ENCODE peak calls at places on chromosomes 4 and X, in seven cellular contexts. One of them, this sample, is unnamed.

GRCh38 chr4:46937493-46937892 is 28.4 kb upstream of the COX7B2 start:
- DNase-seq in PC-3: peak; percentile 21
- DNase-seq in HCT116: no peak
- DNase-seq in GM23248: peak; percentile 2
- DNase-seq in hepatocyte: no peak
- DNase-seq in SK-N-SH: no peak
- DNase-seq in GM23338: peak; percentile 58
- DNase-seq in this sample: peak; percentile 14

GRCh38 chr4:51963871-51964513 is 56.2 kb downstream of the LRRC66 start:
- DNase-seq in GM23338: peak; percentile 6
- DNase-seq in PC-3: no peak
- DNase-seq in GM23248: no peak
- DNase-seq in SK-N-SH: no peak
- DNase-seq in hepatocyte: no peak
- DNase-seq in HCT116: no peak
- DNase-seq in this sample: no peak

GRCh38 chr4:17327587-17327986 is 184.3 kb downstream of the QDPR start:
- DNase-seq in PC-3: no peak
- DNase-seq in GM23248: peak; percentile 31
- DNase-seq in hepatocyte: no peak
- DNase-seq in HCT116: no peak
- DNase-seq in SK-N-SH: no peak
- DNase-seq in GM23338: no peak
- DNase-seq in this sample: no peak

GRCh38 chrX:39891781-39892180 is 206.0 kb downstream of the BCOR start:
- DNase-seq in SK-N-SH: no peak
- DNase-seq in PC-3: peak; percentile 13
- DNase-seq in hepatocyte: no peak
- DNase-seq in HCT116: no peak
- DNase-seq in GM23248: no peak
- DNase-seq in GM23338: no peak
- DNase-seq in this sample: peak; percentile 55

GRCh38 chr4:137393043-137393442 is 139.3 kb downstream of the PCDH18 start:
- DNase-seq in hepatocyte: no peak
- DNase-seq in HCT116: no peak
- DNase-seq in SK-N-SH: peak; percentile 28
- DNase-seq in GM23248: no peak
- DNase-seq in PC-3: no peak
- DNase-seq in GM23338: no peak
- DNase-seq in this sample: no peak

GRCh38 chr4:74555231-74555630 is 110.3 kb downstream of the AREG start:
- DNase-seq in PC-3: peak; percentile 87
- DNase-seq in GM23248: peak; percentile 26
- DNase-seq in SK-N-SH: no peak
- DNase-seq in hepatocyte: no peak
- DNase-seq in HCT116: no peak
- DNase-seq in GM23338: no peak
- DNase-seq in this sample: no peak

GRCh38 chr4:155759372-155760252 is 791 bp downstream of the GUCY1B1 start:
- DNase-seq in PC-3: peak; percentile 9
- DNase-seq in HCT116: no peak
- DNase-seq in GM23338: peak; percentile 58
- DNase-seq in hepatocyte: peak; percentile 50
- DNase-seq in GM23248: peak; percentile 44
- DNase-seq in SK-N-SH: peak; percentile 84
- DNase-seq in this sample: peak; percentile 23

GRCh38 chr4:23720556-23720955 is 169.3 kb downstream of the PPARGC1A start:
- DNase-seq in GM23338: no peak
- DNase-seq in PC-3: no peak
- DNase-seq in GM23248: no peak
- DNase-seq in hepatocyte: no peak
- DNase-seq in HCT116: no peak
- DNase-seq in SK-N-SH: no peak
- DNase-seq in this sample: no peak

GRCh38 chr4:740656-741282 is 35.1 kb downstream of the PCGF3 start:
- DNase-seq in SK-N-SH: no peak
- DNase-seq in PC-3: peak; percentile 20
- DNase-seq in HCT116: no peak
- DNase-seq in GM23338: no peak
- DNase-seq in hepatocyte: no peak
- DNase-seq in GM23248: peak; percentile 50
- DNase-seq in this sample: no peak

GRCh38 chr4:69057620-69058409 is 38.5 kb upstream of the UGT2B7 start:
- DNase-seq in GM23248: no peak
- DNase-seq in HCT116: no peak
- DNase-seq in hepatocyte: peak; percentile 35
- DNase-seq in PC-3: no peak
- DNase-seq in GM23338: peak; percentile 80
- DNase-seq in SK-N-SH: no peak
- DNase-seq in this sample: peak; percentile 50

GRCh38 chr4:132818091-132818490 is 331.0 kb upstream of the PCDH10 start:
- DNase-seq in HCT116: no peak
- DNase-seq in SK-N-SH: peak; percentile 1
- DNase-seq in GM23248: no peak
- DNase-seq in PC-3: no peak
- DNase-seq in hepatocyte: peak; percentile 31
- DNase-seq in GM23338: peak; percentile 81
- DNase-seq in this sample: no peak

GRCh38 chrX:38382663-38383062 is 30.3 kb downstream of the OTC start:
- DNase-seq in GM23338: no peak
- DNase-seq in GM23248: no peak
- DNase-seq in hepatocyte: no peak
- DNase-seq in SK-N-SH: no peak
- DNase-seq in HCT116: no peak
- DNase-seq in PC-3: no peak
- DNase-seq in this sample: no peak

GRCh38 chr4:1737666-1738065 is 16.3 kb downstream of the TACC3 start:
- DNase-seq in GM23338: no peak
- DNase-seq in SK-N-SH: no peak
- DNase-seq in GM23248: no peak
- DNase-seq in PC-3: no peak
- DNase-seq in hepatocyte: no peak
- DNase-seq in HCT116: no peak
- DNase-seq in this sample: no peak

GRCh38 chrX:42533761-42534160 is 244.2 kb downstream of the PPP1R2C start:
- DNase-seq in GM23248: no peak
- DNase-seq in HCT116: no peak
- DNase-seq in SK-N-SH: no peak
- DNase-seq in PC-3: no peak
- DNase-seq in GM23338: no peak
- DNase-seq in hepatocyte: no peak
- DNase-seq in this sample: no peak

GRCh38 chr4:55173580-55173979 is 48.2 kb upstream of the KDR start:
- DNase-seq in PC-3: peak; percentile 95
- DNase-seq in GM23338: no peak
- DNase-seq in HCT116: no peak
- DNase-seq in hepatocyte: no peak
- DNase-seq in GM23248: peak; percentile 83
- DNase-seq in SK-N-SH: no peak
- DNase-seq in this sample: no peak

GRCh38 chr4:150978738-150979575 is 36.1 kb downstream of the LRBA start:
- DNase-seq in HCT116: no peak
- DNase-seq in hepatocyte: no peak
- DNase-seq in SK-N-SH: no peak
- DNase-seq in GM23338: no peak
- DNase-seq in PC-3: no peak
- DNase-seq in GM23248: no peak
- DNase-seq in this sample: no peak

GRCh38 chrX:125680366-125680765 is 360.7 kb downstream of the TEX13C start:
- DNase-seq in HCT116: no peak
- DNase-seq in PC-3: no peak
- DNase-seq in GM23248: no peak
- DNase-seq in GM23338: no peak
- DNase-seq in hepatocyte: no peak
- DNase-seq in SK-N-SH: no peak
- DNase-seq in this sample: no peak

GRCh38 chrX:130915302-130915701 is 12.3 kb upstream of the ENOX2 start:
- DNase-seq in hepatocyte: no peak
- DNase-seq in GM23338: no peak
- DNase-seq in GM23248: peak; percentile 30
- DNase-seq in HCT116: no peak
- DNase-seq in SK-N-SH: no peak
- DNase-seq in PC-3: no peak
- DNase-seq in this sample: no peak

GRCh38 chr4:10783351-10783750 is 98.8 kb upstream of the CLNK start:
- DNase-seq in PC-3: peak; percentile 44
- DNase-seq in GM23338: no peak
- DNase-seq in SK-N-SH: no peak
- DNase-seq in HCT116: no peak
- DNase-seq in GM23248: peak; percentile 66
- DNase-seq in hepatocyte: peak; percentile 40
- DNase-seq in this sample: no peak

GRCh38 chr4:113835005-113835404 is 73.5 kb upstream of the CAMK2D start:
- DNase-seq in PC-3: peak; percentile 43
- DNase-seq in GM23338: no peak
- DNase-seq in hepatocyte: no peak
- DNase-seq in HCT116: no peak
- DNase-seq in GM23248: peak; percentile 81
- DNase-seq in SK-N-SH: no peak
- DNase-seq in this sample: no peak

GRCh38 chr4:23889814-23890269 is at the start of gene PPARGC1A:
- DNase-seq in SK-N-SH: peak; percentile 11
- DNase-seq in GM23338: peak; percentile 27
- DNase-seq in hepatocyte: peak; percentile 90
- DNase-seq in PC-3: no peak
- DNase-seq in GM23248: peak; percentile 45
- DNase-seq in HCT116: no peak
- DNase-seq in this sample: peak; percentile 91

GRCh38 chrX:13152511-13152868 is 108.1 kb upstream of the FAM9C start:
- DNase-seq in hepatocyte: no peak
- DNase-seq in SK-N-SH: no peak
- DNase-seq in PC-3: no peak
- DNase-seq in GM23248: no peak
- DNase-seq in GM23338: peak; percentile 45
- DNase-seq in HCT116: no peak
- DNase-seq in this sample: no peak

GRCh38 chr4:77821775-77822174 is 2.6 kb upstream of the CNOT6L start:
- DNase-seq in HCT116: no peak
- DNase-seq in hepatocyte: no peak
- DNase-seq in GM23248: no peak
- DNase-seq in SK-N-SH: no peak
- DNase-seq in PC-3: no peak
- DNase-seq in GM23338: no peak
- DNase-seq in this sample: peak; percentile 73

DNA sequence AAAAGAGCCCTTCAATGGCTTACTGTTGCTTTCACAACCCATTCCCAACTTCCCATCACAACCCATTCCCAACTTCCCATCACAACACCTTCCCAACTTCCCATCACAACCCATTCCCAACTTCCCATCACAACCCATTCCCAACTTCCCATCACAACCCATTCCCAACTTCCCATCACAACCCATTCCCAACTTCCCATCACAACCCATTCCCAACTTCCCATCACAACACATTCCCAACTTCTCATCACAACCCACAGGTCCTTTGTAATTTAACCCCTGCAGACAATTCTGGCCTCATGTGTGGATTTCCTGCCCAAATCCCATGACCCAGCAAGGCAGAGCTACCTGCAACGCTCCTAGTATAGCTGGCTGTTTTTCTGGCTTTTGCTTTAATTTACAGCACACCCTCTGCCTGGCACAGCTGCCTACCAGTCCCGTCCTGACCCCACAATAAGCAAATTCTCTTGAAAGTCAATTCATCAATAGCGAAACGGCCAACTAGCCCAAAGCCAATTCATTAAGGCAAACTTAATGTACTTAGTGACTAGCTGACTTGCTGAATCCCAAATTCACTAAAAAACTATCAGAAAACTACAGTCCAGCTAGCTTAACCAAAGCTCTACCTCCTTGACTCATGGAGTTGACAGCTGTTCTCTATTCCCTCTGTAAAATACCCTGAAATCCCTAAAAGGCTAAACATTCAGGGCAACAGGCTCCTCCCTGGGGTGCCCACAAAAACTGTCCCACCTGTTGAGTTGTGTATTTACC is 75.6 kb downstream of the AFAP1 start:
- DNase-seq in PC-3: no peak
- DNase-seq in SK-N-SH: no peak
- DNase-seq in GM23248: no peak
- DNase-seq in GM23338: no peak
- DNase-seq in HCT116: no peak
- DNase-seq in hepatocyte: peak; percentile 73
- DNase-seq in this sample: no peak
- H3K4me1 ChIP-seq in PC-3: peaks cover 55% of the 10 kb centered on the region
- H3K4me1 ChIP-seq in SK-N-SH: peaks cover 2% of the 10 kb centered on the region
- H3K4me1 ChIP-seq in GM23248: peaks cover 49% of the 10 kb centered on the region
- H3K4me1 ChIP-seq in GM23338: peaks cover 41% of the 10 kb centered on the region
- H3K4me1 ChIP-seq in HCT116: no peaks in the 10 kb centered on the region
- H3K4me1 ChIP-seq in hepatocyte: peaks cover 13% of the 10 kb centered on the region
- H3K4me1 ChIP-seq in this sample: no peaks in the 10 kb centered on the region

DNA sequence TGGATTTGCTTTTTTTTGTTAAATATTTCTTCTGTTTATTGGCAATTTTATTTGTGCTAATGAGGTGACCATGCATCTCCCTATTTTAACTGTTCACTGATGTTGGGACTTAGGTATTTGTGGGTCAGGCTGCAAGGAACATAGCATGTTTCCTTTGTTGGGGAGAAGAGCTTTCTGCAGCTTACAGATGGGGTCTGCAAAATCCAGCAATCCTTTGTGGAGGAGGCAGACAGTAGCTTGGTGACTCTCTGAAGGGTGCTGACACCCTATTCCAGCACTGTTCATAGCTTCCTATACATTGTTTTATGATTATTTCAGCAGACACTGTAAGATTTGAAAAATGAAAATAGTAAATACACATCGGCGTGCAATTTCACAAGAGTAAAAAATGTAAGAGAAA is 491.7 kb downstream of the RAPGEF2 start:
- DNase-seq in hepatocyte: no peak
- DNase-seq in GM23338: peak; percentile 6
- DNase-seq in PC-3: no peak
- DNase-seq in HCT116: no peak
- DNase-seq in GM23248: no peak
- DNase-seq in SK-N-SH: no peak
- DNase-seq in this sample: no peak
- TF ChIP-seq EZH2phosphoT487 in hepatocyte: no peak
- TF ChIP-seq EZH2phosphoT487 in GM23338: no peak
- TF ChIP-seq EZH2phosphoT487 in PC-3: no peak
- TF ChIP-seq EZH2phosphoT487 in HCT116: no peak
- TF ChIP-seq EZH2phosphoT487 in GM23248: no peak
- TF ChIP-seq EZH2phosphoT487 in SK-N-SH: no peak
- TF ChIP-seq EZH2phosphoT487 in this sample: no peak

GRCh38 chrX:136600059-136600458 is 47.9 kb upstream of the CD40LG start:
- DNase-seq in GM23248: no peak
- DNase-seq in PC-3: no peak
- DNase-seq in GM23338: no peak
- DNase-seq in HCT116: no peak
- DNase-seq in hepatocyte: no peak
- DNase-seq in SK-N-SH: no peak
- DNase-seq in this sample: no peak
- H3K4me1 ChIP-seq in GM23248: no peaks in the 10 kb centered on the region
- H3K4me1 ChIP-seq in PC-3: no peaks in the 10 kb centered on the region
- H3K4me1 ChIP-seq in GM23338: no peaks in the 10 kb centered on the region
- H3K4me1 ChIP-seq in HCT116: no peaks in the 10 kb centered on the region
- H3K4me1 ChIP-seq in hepatocyte: no peaks in the 10 kb centered on the region
- H3K4me1 ChIP-seq in SK-N-SH: no peaks in the 10 kb centered on the region
- H3K4me1 ChIP-seq in this sample: peaks cover 21% of the 10 kb centered on the region

DNA sequence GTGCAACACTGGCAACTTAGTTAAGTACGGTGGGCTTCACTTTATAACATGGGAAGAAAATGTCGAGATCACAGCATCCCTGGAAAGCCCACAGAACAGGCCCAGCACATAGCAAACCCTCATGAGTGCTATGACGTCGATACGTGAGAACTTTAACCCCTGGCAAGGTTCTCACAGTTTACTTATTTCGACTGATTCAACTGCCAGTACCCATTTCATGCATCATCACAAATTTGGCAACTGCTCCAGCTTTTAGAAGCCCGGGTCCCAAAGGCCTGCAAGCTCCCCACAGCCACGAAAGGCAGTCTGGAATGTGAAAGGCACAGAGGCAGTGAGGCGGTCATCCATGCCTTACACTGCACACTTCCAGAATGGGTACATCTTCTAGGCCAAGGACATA is 41.2 kb downstream of the RELL1 start:
- DNase-seq in hepatocyte: no peak
- DNase-seq in SK-N-SH: no peak
- DNase-seq in GM23338: no peak
- DNase-seq in HCT116: no peak
- DNase-seq in PC-3: no peak
- DNase-seq in GM23248: no peak
- DNase-seq in this sample: no peak
- TF ChIP-seq EZH2phosphoT487 in hepatocyte: no peak
- TF ChIP-seq EZH2phosphoT487 in SK-N-SH: no peak
- TF ChIP-seq EZH2phosphoT487 in GM23338: no peak
- TF ChIP-seq EZH2phosphoT487 in HCT116: no peak
- TF ChIP-seq EZH2phosphoT487 in PC-3: no peak
- TF ChIP-seq EZH2phosphoT487 in GM23248: no peak
- TF ChIP-seq EZH2phosphoT487 in this sample: no peak

This sample was measured in MM.1S.